ENCODE peak calls at places on chromosomes 6 and 20, in ten cellular contexts. W is testis, Q is tibial nerve, L is HL-60, B is RWPE1, O is astrocyte, Z is pancreas, G is lower lobe of right lung, D is ascending aorta, E is HCT116. I is an unnamed sample.
A peak's percentile ranks its signal among the peaks of the same experiment; 100 is the strongest.

GRCh38 chr6:24396764-24397163 is 6.0 kb upstream of the MRS2 start:
- DNase-seq in L (no peak), Q (no peak), E (no peak), D (no peak), W (no peak), B (no peak), G (no peak), Z (no peak), O (no peak), I (no peak)

GRCh38 chr6:137699036-137699683 is 167.9 kb upstream of the TNFAIP3 start:
- DNase-seq in W (no peak), G (no peak), B (no peak), D (no peak), E (no peak), O (no peak), L (no peak), Q (no peak), Z (no peak), I (no peak)

GRCh38 chr6:23601811-23602340 is 524.1 kb upstream of the NRSN1 start:
- DNase-seq in E (no peak), Q (no peak), Z (no peak), B (no peak), W (no peak), O (no peak), L (no peak), G (no peak), D (no peak), I (no peak)

GRCh38 chr6:84687487-84687886 is 76.9 kb downstream of the TBX18 start:
- DNase-seq in B (no peak), W (no peak), Q (no peak), L (no peak), G (no peak), O (peak; percentile 33), D (no peak), E (no peak), Z (no peak), I (no peak)

GRCh38 chr20:63823691-63824311 is 7.3 kb downstream of the ZBTB46 start:
- DNase-seq in O (no peak), B (no peak), E (no peak), D (no peak), G (no peak), W (no peak), L (no peak), Z (no peak), Q (no peak), I (no peak)

GRCh38 chr20:64140421-64140820 is 23.8 kb upstream of the MYT1 start:
- DNase-seq in G (peak; percentile 18), Z (no peak), L (no peak), Q (no peak), O (no peak), B (no peak), D (no peak), W (no peak), E (no peak), I (peak; percentile 27)

GRCh38 chr6:11323666-11324452 is 91.4 kb upstream of the NEDD9 start:
- DNase-seq in D (peak; percentile 38), Q (peak; percentile 38), Z (no peak), B (no peak), L (peak; percentile 94), E (no peak), O (no peak), W (no peak), G (peak; percentile 85), I (peak; percentile 79)

GRCh38 chr6:16229710-16230109 is 8.7 kb upstream of the GMPR start:
- DNase-seq in G (no peak), B (no peak), Z (no peak), D (no peak), W (peak; percentile 74), O (peak; percentile 24), L (no peak), Q (no peak), E (no peak), I (no peak)

GRCh38 chr20:43525016-43525415 is 17.5 kb downstream of the L3MBTL1 start:
- DNase-seq in G (no peak), D (no peak), B (no peak), W (no peak), L (no peak), Z (no peak), O (no peak), E (no peak), Q (no peak), I (no peak)

GRCh38 chr20:13857304-13857703 is 72.5 kb downstream of the NDUFAF5 start:
- DNase-seq in E (no peak), L (no peak), O (no peak), B (no peak), W (no peak), Z (no peak), D (no peak), G (no peak), Q (no peak), I (peak; percentile 68)

GRCh38 chr6:30041221-30041620 is 19.8 kb upstream of the POLR1H start:
- DNase-seq in E (no peak), G (no peak), Z (no peak), W (no peak), O (no peak), Q (no peak), B (no peak), D (no peak), L (no peak), I (no peak)

GRCh38 chr20:21125072-21125848 is 622 bp upstream of the KIZ start:
- DNase-seq in W (peak; percentile 72), E (peak; percentile 39), Q (no peak), O (peak; percentile 22), L (no peak), G (peak; percentile 57), Z (peak; percentile 62), B (no peak), D (no peak), I (no peak)

GRCh38 chr6:168124161-168124560 is 45.1 kb upstream of the FRMD1 start:
- DNase-seq in E (no peak), D (no peak), L (no peak), G (no peak), B (no peak), O (peak; percentile 43), Z (no peak), W (peak; percentile 2), Q (no peak), I (no peak)

GRCh38 chr6:3813150-3813780 is 35.9 kb upstream of the FAM50B start:
- DNase-seq in O (no peak), D (peak; percentile 51), B (peak; percentile 82), G (no peak), L (no peak), E (no peak), Q (no peak), Z (no peak), W (no peak), I (no peak)
- TF ChIP-seq CTCF in O (no peak), D (no peak), B (no peak), G (no peak), L (no peak), E (no peak), Q (no peak), Z (no peak), W (no peak), I (no peak)

DNA sequence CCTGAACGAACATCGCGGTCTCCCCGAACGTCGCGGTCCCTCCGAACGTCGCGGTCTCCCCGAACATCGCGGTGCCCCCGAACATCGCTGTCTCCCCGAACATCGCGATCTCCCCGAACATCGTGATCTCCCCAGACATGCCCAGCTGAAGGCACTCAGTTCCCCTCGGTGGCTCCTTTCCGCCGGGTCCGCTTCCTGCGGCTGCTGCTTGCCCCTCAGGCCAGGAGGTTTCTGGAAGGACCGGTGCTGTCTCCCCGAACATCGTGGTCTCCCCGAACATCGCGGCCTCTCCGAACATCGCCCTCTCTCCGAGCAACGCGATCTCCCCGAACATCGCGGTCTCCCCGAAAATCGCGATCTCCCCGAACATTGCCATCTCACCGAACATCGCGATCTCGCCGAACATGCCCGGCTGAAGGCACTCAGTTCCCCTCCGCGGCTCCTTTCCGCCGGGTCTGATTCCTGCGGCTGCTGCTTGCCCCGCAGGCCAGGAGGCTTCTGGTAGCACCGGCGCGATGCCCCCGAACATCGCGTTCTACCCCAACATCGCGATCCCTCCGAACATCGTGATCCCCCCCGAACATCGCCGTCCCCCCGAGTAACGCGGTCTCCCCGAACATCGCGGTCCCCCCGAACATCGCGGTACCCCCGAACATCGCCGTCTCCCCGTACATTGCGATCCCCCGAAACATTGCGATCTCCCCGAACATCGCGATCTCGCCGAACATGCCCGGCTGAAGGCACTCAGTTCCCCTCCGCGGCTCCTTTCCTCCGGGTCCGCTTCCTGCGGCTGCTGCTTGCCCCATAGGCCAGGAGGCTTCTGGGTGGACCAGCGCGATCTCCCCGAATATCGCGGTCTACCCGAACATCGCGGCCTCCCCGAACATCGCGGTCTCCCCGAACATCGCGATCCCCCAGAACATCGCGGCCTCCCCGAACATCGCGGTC is 774 bp downstream of the ULBP1 start:
- DNase-seq in B (peak; percentile 34), O (peak; percentile 10), G (no peak), D (no peak), E (no peak), Z (no peak), W (no peak), Q (no peak), L (no peak), I (no peak)
- H3K27ac ChIP-seq in B (peak overlapping the region; percentile 72), O (no peak overlapping the region), G (peak overlapping the region; percentile 56), D (no peak overlapping the region), E (peak overlapping the region; percentile 53), Z (no peak overlapping the region), W (no peak overlapping the region), Q (no peak overlapping the region), L (no peak overlapping the region), I (no peak overlapping the region)

DNA sequence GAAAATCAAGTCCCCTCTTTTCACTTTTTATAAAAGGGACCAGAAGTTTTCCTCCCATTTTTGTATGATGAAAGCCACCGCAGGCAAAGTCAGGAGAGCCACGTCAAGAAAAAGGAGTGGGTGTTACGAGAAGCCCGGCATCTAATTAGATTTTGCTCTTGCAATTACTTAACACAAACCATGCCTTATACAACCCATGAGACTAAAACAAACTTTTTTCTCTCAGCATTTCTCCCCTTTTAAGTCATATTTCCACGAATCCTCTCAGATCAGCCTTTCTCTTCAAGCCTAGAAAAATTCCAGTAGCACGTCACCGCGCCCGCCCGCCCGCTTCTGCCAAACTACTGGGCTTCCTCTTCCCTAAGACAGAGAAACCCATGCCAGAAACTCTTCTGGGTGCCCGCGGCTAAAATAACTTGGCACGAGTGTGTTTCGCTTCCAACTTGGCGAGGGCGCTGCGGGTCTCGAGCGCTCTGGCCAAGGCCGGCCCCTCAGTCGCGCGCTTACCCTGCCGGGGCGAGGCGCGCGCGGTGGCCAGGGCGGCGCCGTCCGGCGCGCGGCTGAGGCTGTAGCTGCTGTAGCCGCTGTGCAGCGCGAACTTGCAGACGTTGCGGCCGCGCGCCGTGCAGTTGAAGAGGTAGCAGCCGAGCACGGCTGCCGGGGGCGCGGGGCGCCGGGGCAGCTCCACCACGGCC is 1.1 kb downstream of the LRP11 start:
- DNase-seq in G (peak; percentile 82), L (peak; percentile 58), W (peak; percentile 78), E (no peak), B (peak; percentile 58), Z (peak; percentile 84), O (peak; percentile 53), Q (peak; percentile 40), D (no peak), I (peak; percentile 89)
- TF ChIP-seq CTCF in G (no peak), L (no peak), W (no peak), E (no peak), B (no peak), Z (no peak), O (no peak), Q (no peak), D (no peak), I (no peak)

DNA sequence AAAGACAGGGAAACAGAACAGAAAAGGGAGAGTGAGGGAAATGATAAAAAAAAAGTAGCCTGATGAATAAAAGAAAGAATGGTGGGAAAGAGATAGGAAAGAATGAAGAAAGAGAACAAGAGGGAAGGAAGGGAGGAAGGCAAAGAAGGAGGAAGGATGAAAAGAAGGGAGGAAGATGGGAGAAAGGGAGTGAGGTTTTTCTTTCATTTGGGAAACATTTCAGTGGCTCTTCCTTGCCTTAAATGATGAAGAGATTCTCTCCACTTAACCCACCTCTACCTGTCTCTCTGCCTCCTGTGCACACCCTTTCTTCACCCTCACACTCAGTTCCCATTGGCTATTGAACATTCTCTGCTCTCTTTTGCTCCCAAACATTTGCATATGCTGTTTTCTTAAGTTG is 222.1 kb upstream of the DEFB112 start:
- DNase-seq in B (no peak), Q (no peak), G (no peak), D (no peak), L (no peak), W (no peak), Z (no peak), E (no peak), O (no peak), I (no peak)
- H3K27ac ChIP-seq in B (no peak overlapping the region), Q (no peak overlapping the region), G (no peak overlapping the region), D (no peak overlapping the region), L (no peak overlapping the region), W (no peak overlapping the region), Z (no peak overlapping the region), E (no peak overlapping the region), O (no peak overlapping the region), I (no peak overlapping the region)